ENCODE peak calls at places on chromosome 1, in seven cellular contexts. One of them, this sample, is unnamed.

GRCh38 chr1:207020709-207021107 is 11.8 kb downstream of the C1orf116 start:
- DNase-seq in iris pigment epithelial cell: no peak
- DNase-seq in mesendoderm: no peak
- DNase-seq in NB4: peak; percentile 51
- DNase-seq in WTC11: no peak
- DNase-seq in heart left ventricle: no peak
- DNase-seq in endothelial cell: no peak
- DNase-seq in this sample: no peak

GRCh38 chr1:45032833-45033232 is 20.8 kb downstream of the UROD start:
- DNase-seq in iris pigment epithelial cell: no peak
- DNase-seq in mesendoderm: no peak
- DNase-seq in NB4: no peak
- DNase-seq in heart left ventricle: no peak
- DNase-seq in WTC11: no peak
- DNase-seq in endothelial cell: no peak
- DNase-seq in this sample: no peak

GRCh38 chr1:224784606-224785328 is 144.7 kb upstream of the DNAH14 start:
- DNase-seq in heart left ventricle: no peak
- DNase-seq in NB4: peak; percentile 62
- DNase-seq in WTC11: no peak
- DNase-seq in endothelial cell: no peak
- DNase-seq in mesendoderm: no peak
- DNase-seq in iris pigment epithelial cell: peak; percentile 12
- DNase-seq in this sample: peak; percentile 64

GRCh38 chr1:93779540-93780121 is 98.0 kb upstream of the BCAR3 start:
- DNase-seq in endothelial cell: no peak
- DNase-seq in WTC11: no peak
- DNase-seq in mesendoderm: peak; percentile 98
- DNase-seq in iris pigment epithelial cell: peak; percentile 96
- DNase-seq in NB4: no peak
- DNase-seq in heart left ventricle: no peak
- DNase-seq in this sample: peak; percentile 70

GRCh38 chr1:24964811-24965570 is 34.9 kb upstream of the RUNX3 start:
- DNase-seq in iris pigment epithelial cell: peak; percentile 16
- DNase-seq in heart left ventricle: no peak
- DNase-seq in NB4: peak; percentile 98
- DNase-seq in WTC11: no peak
- DNase-seq in mesendoderm: peak; percentile 36
- DNase-seq in endothelial cell: no peak
- DNase-seq in this sample: peak; percentile 39

GRCh38 chr1:184387069-184387870 is 441 bp downstream of the C1orf21 start:
- DNase-seq in endothelial cell: peak; percentile 46
- DNase-seq in heart left ventricle: peak; percentile 34
- DNase-seq in mesendoderm: peak; percentile 55
- DNase-seq in NB4: peak; percentile 49
- DNase-seq in WTC11: peak; percentile 47
- DNase-seq in iris pigment epithelial cell: peak; percentile 50
- DNase-seq in this sample: no peak

GRCh38 chr1:115714572-115715141 is 53.9 kb downstream of the CASQ2 start:
- DNase-seq in iris pigment epithelial cell: no peak
- DNase-seq in WTC11: peak; percentile 27
- DNase-seq in endothelial cell: no peak
- DNase-seq in heart left ventricle: no peak
- DNase-seq in mesendoderm: peak; percentile 94
- DNase-seq in NB4: no peak
- DNase-seq in this sample: no peak

GRCh38 chr1:43936470-43937151 is 3.0 kb downstream of the ARTN start:
- DNase-seq in WTC11: peak; percentile 66
- DNase-seq in heart left ventricle: no peak
- DNase-seq in iris pigment epithelial cell: peak; percentile 32
- DNase-seq in mesendoderm: peak; percentile 88
- DNase-seq in endothelial cell: peak; percentile 63
- DNase-seq in NB4: peak; percentile 26
- DNase-seq in this sample: peak; percentile 26

GRCh38 chr1:207218512-207219352 is 102.7 kb upstream of the CD55 start:
- DNase-seq in NB4: no peak
- DNase-seq in iris pigment epithelial cell: no peak
- DNase-seq in WTC11: no peak
- DNase-seq in mesendoderm: no peak
- DNase-seq in heart left ventricle: no peak
- DNase-seq in endothelial cell: no peak
- DNase-seq in this sample: no peak

GRCh38 chr1:145711213-145711651 is 4.1 kb upstream of the PDZK1 start:
- DNase-seq in iris pigment epithelial cell: no peak
- DNase-seq in WTC11: no peak
- DNase-seq in endothelial cell: no peak
- DNase-seq in mesendoderm: no peak
- DNase-seq in heart left ventricle: no peak
- DNase-seq in NB4: no peak
- DNase-seq in this sample: no peak

GRCh38 chr1:33310702-33311101 is 10.2 kb downstream of the A3GALT2 start:
- DNase-seq in endothelial cell: no peak
- DNase-seq in WTC11: no peak
- DNase-seq in heart left ventricle: no peak
- DNase-seq in NB4: no peak
- DNase-seq in mesendoderm: no peak
- DNase-seq in iris pigment epithelial cell: no peak
- DNase-seq in this sample: no peak

GRCh38 chr1:40769815-40770214 is 13.8 kb upstream of the KCNQ4 start:
- DNase-seq in endothelial cell: no peak
- DNase-seq in heart left ventricle: no peak
- DNase-seq in mesendoderm: no peak
- DNase-seq in iris pigment epithelial cell: no peak
- DNase-seq in NB4: peak; percentile 13
- DNase-seq in WTC11: no peak
- DNase-seq in this sample: peak; percentile 19

GRCh38 chr1:210747890-210748289 is 386.1 kb downstream of the KCNH1 start:
- DNase-seq in mesendoderm: no peak
- DNase-seq in WTC11: no peak
- DNase-seq in heart left ventricle: no peak
- DNase-seq in iris pigment epithelial cell: no peak
- DNase-seq in NB4: no peak
- DNase-seq in endothelial cell: no peak
- DNase-seq in this sample: no peak

GRCh38 chr1:97593192-97593591 is 327.6 kb downstream of the DPYD start:
- DNase-seq in heart left ventricle: no peak
- DNase-seq in NB4: no peak
- DNase-seq in endothelial cell: no peak
- DNase-seq in WTC11: no peak
- DNase-seq in mesendoderm: no peak
- DNase-seq in iris pigment epithelial cell: no peak
- DNase-seq in this sample: no peak

GRCh38 chr1:44820945-44821715 is 12.8 kb downstream of the BTBD19 start:
- DNase-seq in heart left ventricle: no peak
- DNase-seq in iris pigment epithelial cell: no peak
- DNase-seq in endothelial cell: no peak
- DNase-seq in NB4: no peak
- DNase-seq in WTC11: no peak
- DNase-seq in mesendoderm: no peak
- DNase-seq in this sample: no peak

GRCh38 chr1:6474815-6475282 is 8.9 kb upstream of the TNFRSF25 start:
- DNase-seq in heart left ventricle: no peak
- DNase-seq in mesendoderm: no peak
- DNase-seq in endothelial cell: no peak
- DNase-seq in WTC11: peak; percentile 12
- DNase-seq in iris pigment epithelial cell: no peak
- DNase-seq in NB4: no peak
- DNase-seq in this sample: no peak

GRCh38 chr1:30569384-30569783 is 154.0 kb downstream of the MATN1 start:
- DNase-seq in mesendoderm: peak; percentile 49
- DNase-seq in WTC11: no peak
- DNase-seq in iris pigment epithelial cell: no peak
- DNase-seq in NB4: no peak
- DNase-seq in heart left ventricle: no peak
- DNase-seq in endothelial cell: no peak
- DNase-seq in this sample: no peak

GRCh38 chr1:1183833-1184775 is 10.4 kb downstream of the TTLL10 start:
- DNase-seq in endothelial cell: no peak
- DNase-seq in mesendoderm: no peak
- DNase-seq in iris pigment epithelial cell: no peak
- DNase-seq in WTC11: peak; percentile 8
- DNase-seq in NB4: no peak
- DNase-seq in heart left ventricle: peak; percentile 4
- DNase-seq in this sample: no peak

GRCh38 chr1:234600418-234601216 is 9.4 kb downstream of the IRF2BP2 start:
- DNase-seq in NB4: peak; percentile 57
- DNase-seq in heart left ventricle: peak; percentile 52
- DNase-seq in WTC11: no peak
- DNase-seq in endothelial cell: no peak
- DNase-seq in mesendoderm: no peak
- DNase-seq in iris pigment epithelial cell: peak; percentile 47
- DNase-seq in this sample: no peak